ENCODE peak calls at places on chromosome 7, in six cellular contexts. U is A549, P is HepG2, M is GM12878, A is K562, F is endothelial cell of umbilical vein. B is an unnamed sample.

GRCh38 chr7:55903985-55904759 is 16.9 kb downstream of the ZNF713 start:
- DNase-seq in U (no peak), P (no peak), M (peak; percentile 53), A (no peak), F (no peak), B (no peak)

GRCh38 chr7:94698275-94698674 is 42.3 kb upstream of the SGCE start:
- DNase-seq in U (peak; percentile 7), P (peak; percentile 81), M (no peak), A (no peak), F (peak; percentile 92), B (no peak)

GRCh38 chr7:70193514-70193913 is 595.2 kb downstream of the AUTS2 start:
- DNase-seq in U (no peak), P (no peak), M (no peak), A (no peak), F (no peak), B (peak; percentile 19)

GRCh38 chr7:72706521-72706920 is 121.5 kb downstream of the TYW1B start:
- DNase-seq in U (no peak), P (no peak), M (no peak), A (no peak), F (no peak), B (no peak)

GRCh38 chr7:145643981-145644380 is 472.6 kb upstream of the CNTNAP2 start:
- DNase-seq in U (no peak), P (no peak), M (no peak), A (no peak), F (no peak), B (no peak)

GRCh38 chr7:38413784-38414183 is 140.3 kb upstream of the TARP start:
- DNase-seq in U (no peak), P (no peak), M (no peak), A (no peak), F (no peak), B (peak; percentile 41)

GRCh38 chr7:150665075-150665794 is 20.3 kb upstream of the GIMAP2 start:
- DNase-seq in U (no peak), P (no peak), M (no peak), A (no peak), F (no peak), B (no peak)

GRCh38 chr7:51455086-51455485 is 138.5 kb upstream of the COBL start:
- DNase-seq in U (no peak), P (no peak), M (no peak), A (no peak), F (no peak), B (no peak)

GRCh38 chr7:114645451-114645850 is 230.8 kb downstream of the FOXP2 start:
- DNase-seq in U (no peak), P (no peak), M (no peak), A (no peak), F (no peak), B (no peak)

GRCh38 chr7:98175260-98175604 is 36.0 kb upstream of the BHLHA15 start:
- DNase-seq in U (no peak), P (no peak), M (no peak), A (peak; percentile 34), F (no peak), B (no peak)

GRCh38 chr7:123616244-123616643 is 14.6 kb downstream of the ASB15 start:
- DNase-seq in U (no peak), P (no peak), M (no peak), A (no peak), F (no peak), B (no peak)

GRCh38 chr7:151694828-151695580 is 175.3 kb upstream of the RHEB start:
- DNase-seq in U (no peak), P (peak; percentile 40), M (no peak), A (no peak), F (no peak), B (no peak)

GRCh38 chr7:81367335-81367801 is 402.5 kb downstream of the HGF start:
- DNase-seq in U (no peak), P (no peak), M (no peak), A (no peak), F (peak; percentile 21), B (no peak)

GRCh38 chr7:11668727-11669126 is 163.3 kb downstream of the THSD7A start:
- DNase-seq in U (no peak), P (no peak), M (no peak), A (no peak), F (no peak), B (no peak)

GRCh38 chr7:24665564-24666294 is 91.5 kb downstream of the GSDME start:
- DNase-seq in U (peak; percentile 32), P (peak; percentile 53), M (peak; percentile 27), A (peak; percentile 55), F (peak; percentile 66), B (peak; percentile 69)

GRCh38 chr7:39260279-39260844 is 282.7 kb downstream of the POU6F2 start:
- DNase-seq in U (no peak), P (no peak), M (no peak), A (no peak), F (no peak), B (no peak)

GRCh38 chr7:98213296-98213873 is 2.1 kb downstream of the BHLHA15 start:
- DNase-seq in U (no peak), P (no peak), M (no peak), A (no peak), F (no peak), B (no peak)

GRCh38 chr7:87627634-87627994 is 584 bp upstream of the RUNDC3B start:
- DNase-seq in U (no peak), P (no peak), M (no peak), A (no peak), F (no peak), B (no peak)

GRCh38 chr7:100673942-100674431 is 447 bp downstream of the GNB2 start:
- DNase-seq in U (no peak), P (no peak), M (no peak), A (peak; percentile 69), F (no peak), B (peak; percentile 87)

GRCh38 chr7:100674441-100675407 is 1.2 kb downstream of the GNB2 start:
- DNase-seq in U (no peak), P (no peak), M (no peak), A (no peak), F (peak; percentile 42), B (peak; percentile 77)

GRCh38 chr7:100675581-100676350 is 2.2 kb downstream of the GNB2 start:
- DNase-seq in U (no peak), P (no peak), M (peak; percentile 34), A (peak; percentile 78), F (peak; percentile 59), B (peak; percentile 88)

GRCh38 chr7:100671353-100672327 is 1.9 kb upstream of the GNB2 start:
- DNase-seq in U (no peak), P (no peak), M (no peak), A (no peak), F (no peak), B (no peak)

DNA sequence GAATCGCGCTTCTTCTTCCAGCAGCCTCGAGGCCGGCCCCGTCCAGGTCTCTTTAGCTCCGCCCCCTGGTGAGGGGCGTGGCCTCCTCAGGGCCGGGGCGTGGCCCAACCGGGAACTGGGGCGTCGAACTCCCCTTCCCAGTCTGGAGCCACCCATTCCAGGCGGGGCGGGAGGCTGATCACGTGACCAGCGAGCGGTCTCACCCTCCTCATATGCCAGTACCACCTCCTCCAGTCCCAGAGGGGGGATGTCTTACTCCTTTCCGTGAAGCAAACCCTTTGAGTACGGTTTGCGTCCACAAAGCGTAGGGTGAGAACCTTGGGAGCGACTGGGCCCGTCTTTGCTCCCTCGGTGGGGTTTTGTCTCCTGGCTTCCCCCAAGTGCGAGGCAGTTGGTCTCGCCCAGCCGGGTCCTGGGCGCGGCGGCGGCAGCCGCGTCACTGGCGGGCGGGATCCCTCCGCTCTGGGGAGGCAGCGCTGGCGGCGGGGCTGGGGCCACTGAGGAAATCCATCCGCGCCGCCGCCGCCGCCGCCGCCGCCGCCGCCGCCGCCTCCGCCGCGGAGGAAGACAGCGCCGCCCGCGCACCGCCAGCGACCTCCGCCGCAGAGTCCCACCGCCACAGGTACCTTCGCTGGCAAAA is at the start of gene GNB2:
- DNase-seq in U (peak; percentile 90), P (peak; percentile 96), M (peak; percentile 95), A (peak; percentile 99), F (peak; percentile 99), B (peak; percentile 100)
- TF ChIP-seq POLR2A in U (peak; percentile 26), P (no peak), M (peak; percentile 75), A (peak; percentile 57), F (peak; percentile 51), B (peak; percentile 43)

DNA sequence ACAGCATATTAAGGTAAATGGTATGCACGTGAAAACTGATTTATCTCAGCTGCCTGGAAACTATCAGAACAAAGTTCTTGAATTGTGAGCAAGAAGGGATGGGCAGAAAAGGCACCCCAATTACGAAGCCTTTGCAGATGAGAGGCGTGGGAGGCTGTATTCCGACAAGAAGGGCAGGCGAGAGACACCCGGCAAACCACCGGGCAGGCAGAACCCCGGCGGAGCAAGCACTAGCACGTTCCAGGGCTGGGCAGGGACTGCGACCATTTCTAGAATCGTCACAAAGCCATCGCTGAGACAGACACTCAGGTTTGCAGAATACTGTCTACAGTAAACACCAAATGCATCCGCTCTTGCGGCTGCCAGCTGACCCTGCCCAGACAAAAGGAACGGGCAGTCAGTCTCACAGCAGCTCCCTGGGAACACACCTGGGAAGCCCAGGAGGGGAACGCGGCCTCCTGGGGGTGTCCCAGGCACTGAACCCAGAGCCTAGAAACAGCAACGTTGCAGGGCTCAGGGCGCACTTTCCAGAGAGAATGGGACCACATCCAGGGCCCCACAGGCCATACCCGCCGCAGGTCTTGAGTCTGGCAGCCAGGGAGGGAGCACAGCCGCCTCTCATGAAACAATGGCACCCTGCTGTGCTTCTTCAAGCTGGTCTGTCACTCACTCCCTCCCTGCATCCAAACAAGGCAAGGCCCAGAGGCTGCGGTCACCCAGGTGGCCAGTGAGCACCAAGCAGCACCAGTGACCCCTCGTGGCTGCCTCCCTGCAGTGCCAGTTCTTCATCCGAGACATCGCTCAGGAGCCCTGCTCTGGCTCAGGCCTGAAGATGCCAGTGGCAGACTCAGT is 261.9 kb downstream of the PTPRN2 start:
- DNase-seq in U (no peak), P (peak; percentile 30), M (no peak), A (no peak), F (no peak), B (no peak)
- TF ChIP-seq MYC in U (no peak), P (no peak), M (no peak), A (no peak), F (no peak), B (no peak)

DNA sequence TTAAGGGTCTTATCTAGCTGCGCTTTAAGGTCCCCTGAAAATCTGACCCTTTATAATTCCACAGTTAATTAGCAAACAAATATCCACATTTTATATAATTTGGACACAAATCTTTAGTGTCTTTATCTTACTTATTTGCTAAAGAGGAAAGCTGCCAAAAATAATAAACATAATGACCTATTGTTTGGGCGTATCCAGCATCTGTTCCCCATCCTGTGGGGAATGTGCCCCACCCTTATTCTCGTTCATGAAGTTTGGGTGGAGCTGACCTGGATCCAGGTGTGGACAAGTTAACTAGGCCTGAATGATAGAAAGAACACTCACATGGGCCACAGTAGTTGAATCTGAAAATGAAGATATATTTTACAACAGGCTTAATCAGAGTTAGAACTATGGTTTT is 218.3 kb downstream of the CRPPA start:
- DNase-seq in U (no peak), P (no peak), M (no peak), A (no peak), F (peak; percentile 15), B (no peak)
- TF ChIP-seq MAX in U (no peak), P (no peak), M (no peak), A (no peak), F (no peak), B (no peak)

GRCh38 chr7:5525271-5526189 is 101.9 kb upstream of the TNRC18 start:
- DNase-seq in U (no peak), P (peak; percentile 39), M (peak; percentile 63), A (no peak), F (peak; percentile 29), B (peak; percentile 69)
- TF ChIP-seq POLR2A in U (peak; percentile 19), P (no peak), M (no peak), A (peak; percentile 94), F (peak; percentile 93), B (peak; percentile 31)

GRCh38 chr7:101156277-101156676 is 2.0 kb downstream of the AP1S1 start:
- DNase-seq in U (no peak), P (no peak), M (no peak), A (peak; percentile 20), F (no peak), B (no peak)
- TF ChIP-seq MYC in U (no peak), P (no peak), M (no peak), A (no peak), F (no peak), B (no peak)

GRCh38 chr7:78496226-78496625 is 697.7 kb downstream of the PHTF2 start:
- DNase-seq in U (no peak), P (no peak), M (no peak), A (no peak), F (no peak), B (no peak)
- TF ChIP-seq MAX in U (no peak), P (no peak), M (no peak), A (no peak), F (no peak), B (no peak)